ENCODE peak calls at places on chromosomes 2 and 18, in nine cellular contexts. R is IMR-90, S is A549, U is HCT116, E is sigmoid colon, Z is lower lobe of right lung, I is esophagus muscularis mucosa, A is right cardiac atrium, Q is aorta. J is an unnamed sample. For H3K4me1, the result is how much of the 10 kb centered on the place peaks cover.

GRCh38 chr2:85180322-85181092 is 47.3 kb downstream of the TCF7L1 start:
- DNase-seq in Q (no peak), E (no peak), Z (no peak), R (no peak), U (no peak), I (no peak), A (no peak), S (no peak), J (no peak)

GRCh38 chr2:191318729-191319078 is 73.5 kb downstream of the MYO1B start:
- DNase-seq in I (peak), E (no peak), A (no peak), Q (no peak), R (peak), S (peak), Z (no peak), U (peak), J (no peak)

GRCh38 chr2:44796771-44797170 is 144.7 kb upstream of the SIX3 start:
- DNase-seq in S (no peak), R (no peak), I (no peak), A (no peak), U (no peak), Q (no peak), Z (no peak), E (no peak), J (no peak)

GRCh38 chr18:76686737-76687231 is 135.6 kb upstream of the ZNF236 start:
- DNase-seq in Q (peak), Z (peak), I (no peak), R (peak), E (peak), S (peak), U (peak), A (peak), J (no peak)

GRCh38 chr2:102024410-102024809 is 32.6 kb downstream of the IL1R2 start:
- DNase-seq in Z (no peak), A (peak), R (no peak), Q (no peak), U (no peak), E (no peak), S (no peak), I (no peak), J (no peak)

GRCh38 chr2:104804148-104804890 is 49.6 kb upstream of the POU3F3 start:
- DNase-seq in U (no peak), Z (no peak), Q (no peak), S (no peak), E (no peak), A (no peak), R (no peak), I (no peak), J (no peak)

GRCh38 chr2:23541453-23542334 is 156.7 kb downstream of the KLHL29 start:
- DNase-seq in E (peak), Z (no peak), A (no peak), I (no peak), U (no peak), Q (no peak), S (no peak), R (no peak), J (no peak)

GRCh38 chr2:85308951-85309555 is 18.7 kb downstream of the TGOLN2 start:
- DNase-seq in U (no peak), A (peak), S (no peak), R (peak), Z (peak), I (no peak), E (peak), Q (peak), J (no peak)

GRCh38 chr2:159045545-159046454 is 77.4 kb downstream of the TANC1 start:
- DNase-seq in Z (no peak), S (no peak), Q (no peak), E (no peak), U (no peak), R (peak), A (no peak), I (no peak), J (no peak)

GRCh38 chr2:96710985-96711384 is 28.9 kb downstream of the LMAN2L start:
- DNase-seq in E (no peak), U (no peak), A (no peak), Q (no peak), I (no peak), Z (no peak), R (no peak), S (no peak), J (no peak)

GRCh38 chr2:85246348-85246747 is 81.4 kb downstream of the TGOLN2 start:
- DNase-seq in Z (no peak), E (no peak), A (no peak), I (no peak), S (no peak), U (no peak), Q (no peak), R (no peak), J (no peak)

GRCh38 chr18:4356929-4357328 is 98.2 kb downstream of the DLGAP1 start:
- DNase-seq in R (no peak), E (no peak), Q (no peak), Z (no peak), I (no peak), U (no peak), S (no peak), A (no peak), J (no peak)

GRCh38 chr2:204849887-204850286 is 304.6 kb downstream of the PARD3B start:
- DNase-seq in R (no peak), I (no peak), A (no peak), E (no peak), U (no peak), Q (no peak), Z (no peak), S (no peak), J (no peak)

GRCh38 chr2:128686498-128686861 is 367.8 kb upstream of the HS6ST1 start:
- DNase-seq in I (no peak), S (no peak), A (no peak), R (no peak), Z (no peak), E (no peak), Q (no peak), U (no peak), J (no peak)

GRCh38 chr2:58447586-58447985 is 206.5 kb upstream of the FANCL start:
- DNase-seq in Z (no peak), E (no peak), U (no peak), Q (no peak), I (no peak), A (no peak), S (no peak), R (no peak), J (no peak)

GRCh38 chr2:118668431-118669424 is 178.7 kb downstream of the EN1 start:
- DNase-seq in Q (peak), E (no peak), S (peak), I (peak), R (peak), Z (no peak), U (peak), A (no peak), J (no peak)

GRCh38 chr2:200239216-200239615 is 67.3 kb upstream of the SPATS2L start:
- DNase-seq in E (no peak), R (no peak), Z (no peak), I (no peak), S (no peak), Q (no peak), U (no peak), A (no peak), J (no peak)

GRCh38 chr2:60938301-60938700 is 56.9 kb downstream of the REL start:
- DNase-seq in R (no peak), A (no peak), Z (no peak), E (no peak), S (no peak), I (no peak), U (no peak), Q (no peak), J (no peak)

GRCh38 chr2:60934153-60934722 is 52.9 kb downstream of the REL start:
- DNase-seq in E (no peak), U (no peak), I (no peak), A (no peak), Z (no peak), S (no peak), R (no peak), Q (no peak), J (no peak)

GRCh38 chr2:60926751-60927568 is 45.6 kb downstream of the REL start:
- DNase-seq in Q (no peak), R (peak), S (no peak), I (no peak), A (no peak), U (no peak), E (no peak), Z (no peak), J (no peak)

GRCh38 chr2:60936757-60937156 is 55.4 kb downstream of the REL start:
- DNase-seq in U (no peak), R (no peak), S (no peak), A (peak), Z (no peak), Q (no peak), E (no peak), I (no peak), J (no peak)

GRCh38 chr2:60932954-60933353 is 51.6 kb downstream of the REL start:
- DNase-seq in Z (no peak), U (no peak), E (no peak), I (no peak), A (no peak), R (no peak), Q (no peak), S (no peak), J (no peak)
- H3K27ac ChIP-seq in Z (no peak), U (no peak), E (no peak), I (no peak), A (no peak), R (no peak), Q (no peak), S (no peak), J (no peak)

GRCh38 chr2:33484042-33484621 is 7.7 kb downstream of the RASGRP3 start:
- DNase-seq in I (no peak), Q (no peak), S (no peak), R (peak), U (no peak), Z (no peak), E (no peak), A (no peak), J (no peak)
- H3K4me3 ChIP-seq in I (no peak), Q (no peak), S (no peak), R (no peak), U (no peak), Z (no peak), E (no peak), A (no peak), J (no peak)

GRCh38 chr2:64222942-64223511 is 78.8 kb upstream of the PELI1 start:
- DNase-seq in I (no peak), U (no peak), Z (no peak), Q (no peak), R (no peak), A (no peak), S (no peak), E (no peak), J (no peak)

GRCh38 chr2:64220285-64220684 is 76.1 kb upstream of the PELI1 start:
- DNase-seq in A (no peak), U (no peak), S (no peak), E (no peak), Z (no peak), R (no peak), I (no peak), Q (no peak), J (no peak)

GRCh38 chr2:64220906-64221659 is 76.9 kb upstream of the PELI1 start:
- DNase-seq in U (no peak), E (no peak), S (no peak), R (no peak), Z (no peak), I (no peak), Q (no peak), A (no peak), J (no peak)

GRCh38 chr2:64222351-64222750 is 78.1 kb upstream of the PELI1 start:
- DNase-seq in E (no peak), U (no peak), R (peak), S (no peak), I (no peak), Q (no peak), A (no peak), Z (no peak), J (no peak)

DNA sequence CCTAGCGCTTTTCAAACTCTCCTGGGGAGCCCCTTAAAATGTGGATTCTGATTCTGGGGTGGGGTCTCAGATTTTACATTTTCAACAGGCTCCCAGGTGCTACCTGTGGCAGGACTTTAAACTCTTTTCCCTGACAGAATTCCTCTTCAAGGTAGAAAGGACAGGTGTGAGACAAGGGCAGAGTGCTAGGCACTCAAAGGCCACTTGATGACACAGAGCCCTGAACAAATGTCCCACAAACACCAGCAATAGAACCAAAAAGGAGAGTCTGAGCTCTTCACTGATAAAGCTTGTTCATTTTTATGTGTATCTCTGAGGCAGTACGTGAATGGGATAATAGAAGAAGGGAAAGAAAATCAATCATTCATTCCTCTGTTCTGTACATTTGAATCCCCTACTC is 77.7 kb upstream of the PELI1 start:
- DNase-seq in Q (no peak), U (no peak), I (no peak), S (no peak), R (no peak), Z (no peak), A (no peak), E (no peak), J (no peak)
- H3K4me1 ChIP-seq in Q (under half), U (under half), I (under half), S (under half), R (under half), Z (under half), A (under half), E (under half), J (under half)

DNA sequence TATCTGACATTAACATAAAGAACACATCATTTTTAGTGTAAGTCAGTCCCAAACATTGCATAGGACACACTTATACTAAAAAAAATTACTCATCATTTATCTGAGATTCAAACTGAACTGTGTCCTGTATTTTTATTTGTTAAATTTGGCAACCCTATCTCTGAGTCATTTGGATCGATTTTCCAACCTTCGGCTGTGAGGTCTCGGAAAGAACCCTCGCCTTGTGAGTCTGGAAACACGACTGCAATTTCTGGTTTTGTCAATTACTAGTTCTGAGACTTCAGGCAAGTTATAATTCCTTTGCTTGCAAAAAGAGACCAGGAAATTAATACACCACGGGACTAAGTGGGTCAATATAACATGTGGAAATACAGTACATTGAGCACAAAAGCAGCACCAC is 14.0 kb downstream of the ATP8B1 start:
- DNase-seq in U (peak), A (no peak), Z (no peak), R (peak), E (no peak), I (no peak), Q (no peak), S (no peak), J (no peak)
- H3K27ac ChIP-seq in U (peak), A (peak), Z (peak), R (peak), E (peak), I (peak), Q (no peak), S (peak), J (peak)

DNA sequence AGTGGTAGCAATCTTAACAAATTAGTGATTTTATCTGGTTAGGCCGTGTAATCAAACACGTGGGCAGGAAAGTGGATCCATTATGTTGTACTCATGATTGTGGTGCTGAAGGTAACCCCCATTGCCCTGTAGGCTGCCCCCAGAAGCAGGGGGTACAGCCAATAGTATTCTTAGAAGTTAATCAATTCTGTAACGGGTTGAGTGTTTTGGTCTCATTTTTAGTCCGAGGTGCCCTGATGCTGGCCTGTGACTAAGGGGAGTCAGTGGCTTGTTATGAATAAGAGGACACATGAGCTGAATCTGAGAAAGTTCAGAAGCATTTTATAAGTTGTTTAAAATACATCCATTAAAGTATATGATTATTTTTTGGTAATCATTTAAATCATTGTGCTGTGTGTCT is 8.6 kb downstream of the EPAS1 start:
- DNase-seq in U (no peak), E (no peak), I (no peak), S (no peak), Z (no peak), R (no peak), Q (no peak), A (no peak), J (no peak)
- H3K4me3 ChIP-seq in U (no peak), E (no peak), I (no peak), S (no peak), Z (peak), R (no peak), Q (no peak), A (no peak), J (no peak)

GRCh38 chr2:180144311-180144813 is 137.3 kb upstream of the CWC22 start:
- DNase-seq in Z (no peak), I (no peak), U (no peak), E (no peak), Q (no peak), A (no peak), R (no peak), S (no peak), J (no peak)
- H3K4me1 ChIP-seq in Z (under half), I (under half), U (under half), E (under half), Q (under half), A (under half), R (under half), S (under half), J (under half)

DNA sequence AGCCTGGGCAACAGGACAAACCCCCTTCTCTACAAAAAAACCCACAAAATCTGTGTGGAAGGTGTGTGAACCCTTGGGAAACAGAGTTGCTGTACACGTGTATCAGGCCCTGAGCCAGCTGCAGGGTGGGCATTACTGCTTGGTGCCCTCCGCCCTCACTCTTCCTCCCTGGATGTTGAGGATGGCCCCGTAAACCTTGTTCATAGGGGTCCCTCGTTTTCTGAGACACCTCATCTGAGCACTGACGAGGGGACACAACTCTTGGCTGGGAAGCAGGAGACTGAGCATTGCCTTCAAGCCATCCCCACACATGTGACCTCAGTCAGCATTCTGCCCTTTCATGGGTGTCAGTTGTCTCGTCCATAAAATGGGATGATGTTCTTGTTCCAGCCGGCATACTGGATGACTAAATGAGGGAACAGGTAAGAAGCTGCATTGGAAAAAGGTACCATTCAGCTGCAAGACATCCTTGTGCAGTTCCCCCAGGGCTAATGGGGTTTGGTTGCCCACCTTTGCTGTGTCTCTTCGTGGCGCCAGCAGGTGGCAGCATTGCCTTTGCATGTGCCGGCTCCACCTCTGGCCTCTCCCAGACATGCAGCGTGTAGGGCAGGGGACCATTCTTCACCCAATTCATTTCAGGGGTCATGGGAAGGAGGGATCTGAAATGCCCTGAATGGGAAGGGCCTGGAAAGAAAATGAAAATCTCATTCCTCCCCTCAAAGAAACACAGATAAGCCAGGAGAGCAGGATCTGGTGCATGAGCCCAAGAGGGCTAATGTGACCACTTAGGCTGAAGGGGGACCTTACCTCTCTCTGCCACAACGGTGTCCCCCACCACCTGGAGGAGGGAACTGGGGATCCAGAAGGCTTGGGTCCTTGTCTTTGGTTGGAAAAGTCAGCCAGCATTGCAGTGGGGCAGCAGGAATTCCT is 36.4 kb upstream of the HAAO start:
- DNase-seq in Q (peak), Z (peak), U (peak), E (peak), A (peak), R (peak), I (no peak), S (peak), J (no peak)
- H3K27ac ChIP-seq in Q (no peak), Z (no peak), U (no peak), E (no peak), A (no peak), R (no peak), I (peak), S (peak), J (peak)